ENCODE peak calls at places on chromosome 10, in six cellular contexts. G, U, K, P, C and V are unnamed samples. For H3K4me1, the result is how much of the 10 kb centered on the place peaks cover.

GRCh38 chr10:48940958-48941357 is 1.3 kb upstream of the LRRC18 start:
- DNase-seq in P (no peak), U (no peak), K (no peak), C (no peak), G (no peak), V (no peak)

GRCh38 chr10:77685494-77685893 is 47.9 kb upstream of the KCNMA1 start:
- DNase-seq in G (no peak), P (no peak), K (no peak), U (no peak), C (no peak), V (no peak)

GRCh38 chr10:53209941-53210611 is 437.5 kb upstream of the MBL2 start:
- DNase-seq in K (peak), P (no peak), G (peak), C (peak), U (no peak), V (no peak)

GRCh38 chr10:110206988-110207804 is at the start of gene MXI1:
- DNase-seq in U (peak), P (peak), C (peak), K (peak), G (peak), V (peak)

GRCh38 chr10:63128443-63128842 is 4.7 kb upstream of the NRBF2 start:
- DNase-seq in U (no peak), K (no peak), C (peak), G (no peak), P (no peak), V (no peak)

GRCh38 chr10:60978287-60979115 is 34.5 kb upstream of the RHOBTB1 start:
- DNase-seq in K (peak), U (peak), G (peak), C (peak), P (no peak), V (no peak)

GRCh38 chr10:86899128-86899527 is 58.3 kb downstream of the MMRN2 start:
- DNase-seq in C (peak), K (no peak), U (no peak), P (no peak), G (no peak), V (no peak)

GRCh38 chr10:90884414-90884813 is 12.6 kb downstream of the RPP30 start:
- DNase-seq in C (peak), P (no peak), G (no peak), U (no peak), K (no peak), V (no peak)

GRCh38 chr10:3472705-3473078 is 300.1 kb upstream of the PITRM1 start:
- DNase-seq in P (no peak), K (peak), U (no peak), G (no peak), C (peak), V (no peak)

GRCh38 chr10:98446656-98447221 is at the start of gene HPS1:
- DNase-seq in P (peak), U (no peak), K (no peak), G (peak), C (peak), V (peak)
- H3K4me1 ChIP-seq in P (under half), U (under half), K (under half), G (under half), C (under half), V (under half)

DNA sequence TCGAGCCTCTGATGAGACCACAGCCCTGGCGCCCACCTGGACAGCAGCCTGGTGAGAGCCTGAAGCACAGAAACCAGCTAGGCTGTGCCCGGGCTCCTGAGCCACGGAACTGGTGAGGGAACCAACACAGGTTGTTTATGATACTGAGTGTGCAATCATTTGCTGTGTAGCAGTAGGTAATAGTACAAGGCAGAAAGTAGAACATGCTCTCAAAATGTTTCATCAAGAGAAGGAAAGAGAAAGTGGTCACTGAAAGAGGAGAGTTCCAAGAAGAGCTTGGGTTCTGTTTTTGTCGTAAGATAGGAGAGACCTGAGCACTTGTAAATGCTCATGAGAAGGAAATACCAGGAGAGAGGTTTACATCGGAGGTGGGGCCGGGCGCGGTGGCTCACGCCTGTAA is 208.2 kb downstream of the FAM107B start:
- DNase-seq in P (no peak), G (no peak), U (no peak), C (no peak), K (no peak), V (no peak)
- H3K4me1 ChIP-seq in P (under half), G (under half), U (under half), C (under half), K (under half), V (under half)

GRCh38 chr10:74960670-74961069 is 134.3 kb downstream of the KAT6B start:
- DNase-seq in U (no peak), P (no peak), G (no peak), C (no peak), K (no peak), V (no peak)
- H3K4me1 ChIP-seq in U (under half), P (under half), G (under half), C (under half), K (under half), V (under half)

GRCh38 chr10:26460736-26461135 is 22.6 kb downstream of the APBB1IP start:
- DNase-seq in P (no peak), U (no peak), K (no peak), G (no peak), C (no peak), V (no peak)

GRCh38 chr10:26464632-26465280 is 26.6 kb downstream of the APBB1IP start:
- DNase-seq in U (no peak), G (no peak), K (no peak), C (no peak), P (no peak), V (no peak)

GRCh38 chr10:26467639-26468038 is 29.5 kb downstream of the APBB1IP start:
- DNase-seq in K (no peak), G (no peak), P (no peak), C (no peak), U (no peak), V (no peak)

GRCh38 chr10:26468291-26468690 is 30.1 kb downstream of the APBB1IP start:
- DNase-seq in P (no peak), G (no peak), C (peak), K (peak), U (no peak), V (no peak)

GRCh38 chr10:26463986-26464385 is 25.8 kb downstream of the APBB1IP start:
- DNase-seq in U (no peak), P (no peak), C (no peak), K (no peak), G (no peak), V (no peak)
- H3K4me1 ChIP-seq in U (under half), P (under half), C (under half), K (under half), G (under half), V (under half)

DNA sequence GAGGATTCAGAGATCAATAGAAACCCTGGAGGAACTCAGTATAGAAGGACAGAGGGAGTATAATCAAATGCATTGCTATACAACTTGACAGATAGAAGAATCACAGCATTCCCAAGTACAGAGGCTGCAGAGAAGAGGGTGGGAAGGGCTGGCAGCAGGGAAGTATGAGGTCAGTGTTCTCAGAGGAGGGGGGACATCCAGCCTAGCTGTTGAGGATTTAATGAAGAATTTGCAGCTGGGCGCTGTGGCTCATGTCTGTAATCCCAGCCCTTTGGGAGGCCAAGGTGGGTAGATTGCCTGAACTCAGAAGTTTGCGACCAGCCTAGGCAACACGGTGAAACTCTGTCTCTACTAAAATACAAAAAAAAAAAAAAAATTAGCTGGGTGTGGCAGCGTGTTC is 76.0 kb downstream of the CCNY start:
- DNase-seq in C (peak), U (no peak), K (no peak), P (no peak), G (no peak), V (no peak)
- H3K4me1 ChIP-seq in C (under half), U (under half), K (under half), P (half or more), G (under half), V (under half)

GRCh38 chr10:32349968-32350738 is 3.2 kb upstream of the EPC1 start:
- DNase-seq in C (peak), U (no peak), G (no peak), P (no peak), K (no peak), V (no peak)

GRCh38 chr10:32347363-32347735 is 391 bp upstream of the EPC1 start:
- DNase-seq in U (peak), P (no peak), K (no peak), G (no peak), C (no peak), V (no peak)

GRCh38 chr10:32349199-32349585 is 2.2 kb upstream of the EPC1 start:
- DNase-seq in P (no peak), C (no peak), K (no peak), U (no peak), G (no peak), V (no peak)

GRCh38 chr10:32346551-32347362 is at the start of gene EPC1:
- DNase-seq in C (peak), U (peak), P (peak), G (peak), K (peak), V (peak)

GRCh38 chr10:32348297-32349198 is 1.6 kb upstream of the EPC1 start:
- DNase-seq in P (no peak), U (no peak), G (no peak), K (no peak), C (no peak), V (no peak)
- H3K4me1 ChIP-seq in P (half or more), U (under half), G (under half), K (under half), C (under half), V (under half)

DNA sequence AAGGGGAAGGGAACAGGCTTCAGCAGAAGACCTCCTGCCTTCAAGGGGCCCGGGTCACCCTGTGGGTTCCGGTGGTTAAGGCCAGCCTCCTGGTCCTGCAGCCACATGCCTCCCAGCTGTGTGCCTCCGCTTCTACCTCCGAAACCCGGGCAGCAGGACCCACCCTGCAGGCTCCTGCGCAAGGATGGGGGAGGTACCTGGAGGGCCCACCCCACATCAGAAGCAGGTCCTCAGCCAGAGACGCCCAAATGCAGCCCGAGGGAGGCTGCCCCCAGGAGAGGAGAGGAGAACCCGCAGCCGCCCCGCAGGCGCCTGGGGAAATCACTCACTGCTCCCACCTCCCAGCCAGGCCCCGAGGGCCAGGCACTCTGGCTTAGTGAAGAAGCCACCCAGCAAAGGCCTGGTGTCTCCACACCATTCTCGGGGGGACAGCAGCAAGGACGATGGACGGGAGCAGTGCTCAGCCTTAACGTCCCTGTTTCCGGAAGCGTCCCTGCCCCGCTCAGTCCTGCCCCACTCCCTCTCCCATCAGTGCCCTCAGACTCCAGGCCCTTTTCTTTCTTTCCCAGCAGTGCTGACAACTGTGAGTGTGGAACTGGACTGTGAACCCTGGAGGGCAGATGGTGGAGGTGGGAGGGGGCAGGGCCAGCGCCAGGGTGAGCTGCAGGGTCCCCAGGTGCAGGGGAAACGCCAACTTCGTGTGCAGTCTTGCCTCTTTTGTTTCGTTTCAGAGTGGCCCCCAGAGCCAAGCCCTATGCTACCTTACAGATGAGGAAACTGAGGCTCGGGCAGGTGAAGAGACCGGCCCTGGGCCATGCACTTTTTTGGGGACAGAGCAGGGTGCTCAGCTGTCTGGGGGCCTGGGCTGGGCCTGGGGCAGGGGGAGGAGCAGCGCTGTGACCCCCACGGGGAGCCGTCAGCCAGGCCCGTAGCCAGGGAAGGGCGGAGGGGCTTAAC is 138.0 kb downstream of the FAM53B start:
- DNase-seq in P (no peak), G (no peak), C (no peak), K (no peak), U (no peak), V (no peak)
- H3K4me1 ChIP-seq in P (under half), G (under half), C (under half), K (under half), U (under half), V (under half)

DNA sequence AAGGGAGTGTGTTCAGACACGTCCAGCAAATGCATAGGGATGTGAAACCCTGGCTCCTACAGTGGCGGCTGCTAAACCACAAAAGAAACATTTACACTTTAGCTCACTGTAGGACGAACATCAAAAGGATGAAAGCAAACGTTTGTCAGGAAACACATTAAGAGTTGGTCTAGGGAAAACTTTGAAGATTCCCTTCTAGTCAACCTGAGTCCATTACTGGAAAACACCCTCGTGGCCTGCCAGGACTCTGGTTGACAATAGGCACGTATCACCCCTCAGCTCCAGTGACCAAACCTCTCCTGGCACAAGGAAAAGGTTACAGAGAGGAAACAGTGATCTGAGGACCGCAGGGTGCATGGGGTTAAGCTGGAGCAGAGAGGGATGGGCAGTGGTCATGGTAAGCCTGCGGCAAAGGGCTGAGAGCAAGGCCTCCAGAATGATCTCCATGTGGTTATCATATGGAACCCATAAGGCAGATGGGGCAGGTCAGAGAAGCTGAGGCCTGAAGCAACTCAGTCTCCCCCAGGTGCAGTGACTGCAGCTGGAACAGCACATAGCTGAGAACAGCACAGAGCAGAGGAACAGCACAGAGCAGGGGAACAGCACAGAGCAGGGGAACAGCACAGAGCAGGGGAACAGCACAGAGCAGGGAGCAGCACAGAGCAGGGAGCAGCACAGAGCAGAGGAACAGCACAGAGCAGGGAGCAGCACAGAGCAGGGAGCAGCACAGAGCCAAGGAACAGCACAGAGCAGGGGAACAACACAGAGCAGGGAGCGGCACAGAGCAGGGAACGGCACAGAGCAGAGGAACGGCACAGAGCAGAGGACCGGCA is 49.9 kb downstream of the CHST15 start:
- DNase-seq in P (no peak), G (no peak), C (no peak), K (peak), U (no peak), V (no peak)
- H3K4me1 ChIP-seq in P (under half), G (under half), C (under half), K (under half), U (under half), V (under half)

DNA sequence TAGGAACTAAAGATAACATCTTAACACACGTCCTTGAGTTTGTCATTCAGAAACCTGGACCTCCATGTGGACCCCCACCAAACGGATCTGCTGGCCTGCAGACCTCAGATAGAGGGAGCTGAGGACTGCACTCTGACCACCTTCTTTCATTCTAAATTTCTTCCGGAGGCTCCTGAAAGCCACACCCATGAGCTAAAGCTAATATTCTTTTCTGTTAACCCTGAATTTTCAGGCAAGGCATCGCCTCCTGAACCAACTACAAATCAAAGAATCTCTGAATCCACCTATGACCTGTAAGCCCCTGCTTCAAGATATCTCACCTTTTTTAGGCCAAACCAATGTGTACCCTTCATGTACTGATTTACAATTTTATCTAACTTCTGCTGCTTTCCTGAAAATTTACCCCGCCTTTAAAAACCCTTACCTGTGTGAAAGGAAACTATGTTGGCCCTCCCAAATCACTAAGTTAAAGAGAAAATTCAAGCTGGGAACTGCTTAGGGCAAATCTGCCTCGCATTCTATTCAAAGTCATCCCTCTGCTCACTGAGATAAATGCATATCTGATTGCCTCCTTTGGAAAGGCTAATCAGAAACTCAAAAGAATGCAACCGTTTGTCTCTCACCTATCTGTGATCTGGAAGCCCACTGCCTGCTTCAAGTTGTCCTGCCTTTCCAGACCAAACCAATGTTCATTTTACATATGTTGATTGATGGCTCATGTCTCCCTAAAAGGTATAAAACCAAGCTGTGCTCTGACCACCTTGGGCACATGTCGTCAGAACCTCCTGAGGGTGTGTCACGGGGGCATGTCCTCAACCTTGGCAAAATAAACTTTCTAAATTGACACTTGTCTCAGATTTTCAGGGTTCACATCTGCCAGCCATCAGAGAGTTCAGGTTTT is 7.7 kb upstream of the MSMB start:
- DNase-seq in C (no peak), P (no peak), G (no peak), U (no peak), K (no peak), V (no peak)
- H3K4me1 ChIP-seq in C (under half), P (under half), G (under half), U (under half), K (under half), V (under half)

GRCh38 chr10:5661043-5661442 is 5.4 kb downstream of the ASB13 start:
- DNase-seq in K (no peak), U (no peak), P (no peak), C (no peak), G (no peak), V (no peak)

GRCh38 chr10:5666324-5667220 is at the start of gene ASB13:
- DNase-seq in P (peak), C (peak), G (peak), U (peak), K (no peak), V (peak)

GRCh38 chr10:5665380-5666323 is 743 bp downstream of the ASB13 start:
- DNase-seq in P (peak), U (no peak), G (peak), K (no peak), C (peak), V (no peak)

GRCh38 chr10:5662708-5663579 is 3.5 kb downstream of the ASB13 start:
- DNase-seq in K (no peak), P (no peak), C (no peak), G (no peak), U (no peak), V (no peak)

GRCh38 chr10:5663692-5664427 is 2.5 kb downstream of the ASB13 start:
- DNase-seq in U (no peak), P (no peak), G (no peak), K (no peak), C (no peak), V (no peak)
- H3K4me1 ChIP-seq in U (under half), P (under half), G (under half), K (under half), C (under half), V (under half)